ENCODE peak calls at places on chromosomes 5 and 9, in five cellular contexts. J is neural crest cell, U is thoracic aorta, V is WERI-Rb-1, N is HFF-Myc. R is an unnamed sample.

GRCh38 chr5:54651482-54652076 is 134.0 kb downstream of the SNX18 start:
- DNase-seq in J (no peak), U (peak), V (no peak), N (no peak), R (peak)

GRCh38 chr5:125826214-125826613 is 597.0 kb upstream of the GRAMD2B start:
- DNase-seq in J (no peak), U (no peak), V (no peak), N (no peak), R (no peak)

GRCh38 chr9:129412814-129413536 is 207.9 kb downstream of the C9orf50 start:
- DNase-seq in J (no peak), U (peak), V (peak), N (no peak), R (peak)

GRCh38 chr5:61167382-61167781 is 5.1 kb upstream of the SMIM15 start:
- DNase-seq in J (no peak), U (no peak), V (peak), N (no peak), R (no peak)

GRCh38 chr9:127875306-127875966 is 2.0 kb downstream of the AK1 start:
- DNase-seq in J (no peak), U (no peak), V (no peak), N (no peak), R (no peak)

GRCh38 chr5:33994845-33995244 is 10.4 kb upstream of the SLC45A2 start:
- DNase-seq in J (no peak), U (no peak), V (no peak), N (no peak), R (no peak)

GRCh38 chr5:39665328-39665727 is 240.5 kb upstream of the DAB2 start:
- DNase-seq in J (no peak), U (no peak), V (no peak), N (no peak), R (no peak)

GRCh38 chr5:78005021-78005785 is 229.1 kb upstream of the TBCA start:
- DNase-seq in J (no peak), U (no peak), V (no peak), N (no peak), R (no peak)

GRCh38 chr5:116574682-116575634 is at the start of gene SEMA6A:
- DNase-seq in J (peak), U (peak), V (peak), N (peak), R (peak)

GRCh38 chr5:168165221-168165965 is 126.1 kb upstream of the WWC1 start:
- DNase-seq in J (no peak), U (no peak), V (no peak), N (no peak), R (no peak)

GRCh38 chr5:102911973-102912372 is 156.9 kb downstream of the PAM start:
- DNase-seq in J (no peak), U (no peak), V (no peak), N (peak), R (no peak)

GRCh38 chr5:146762830-146763229 is 115.7 kb downstream of the PPP2R2B start:
- DNase-seq in J (no peak), U (no peak), V (no peak), N (no peak), R (no peak)

GRCh38 chr9:38038307-38039089 is 30.5 kb downstream of the SHB start:
- DNase-seq in J (no peak), U (no peak), V (no peak), N (no peak), R (no peak)

GRCh38 chr5:94847726-94848125 is 229.3 kb downstream of the SLF1 start:
- DNase-seq in J (no peak), U (no peak), V (no peak), N (no peak), R (no peak)

GRCh38 chr9:38683336-38683735 is 36.6 kb downstream of the FAM240B start:
- DNase-seq in J (no peak), U (no peak), V (no peak), N (no peak), R (no peak)

GRCh38 chr5:10724799-10725507 is 36.1 kb downstream of the DAP start:
- DNase-seq in J (no peak), U (no peak), V (peak), N (peak), R (peak)
- TF ChIP-seq CTCF in J (no peak), U (peak), V (peak), N (peak), R (peak)

GRCh38 chr9:106404137-106404536 is 458.8 kb upstream of the ZNF462 start:
- DNase-seq in J (no peak), U (no peak), V (no peak), N (no peak), R (no peak)
- TF ChIP-seq CTCF in J (no peak), U (no peak), V (no peak), N (no peak), R (no peak)

GRCh38 chr9:1460143-1460769 is 410.1 kb downstream of the DMRT2 start:
- DNase-seq in J (no peak), U (no peak), V (peak), N (no peak), R (no peak)
- TF ChIP-seq CTCF in J (peak), U (no peak), V (peak), N (peak), R (peak)

DNA sequence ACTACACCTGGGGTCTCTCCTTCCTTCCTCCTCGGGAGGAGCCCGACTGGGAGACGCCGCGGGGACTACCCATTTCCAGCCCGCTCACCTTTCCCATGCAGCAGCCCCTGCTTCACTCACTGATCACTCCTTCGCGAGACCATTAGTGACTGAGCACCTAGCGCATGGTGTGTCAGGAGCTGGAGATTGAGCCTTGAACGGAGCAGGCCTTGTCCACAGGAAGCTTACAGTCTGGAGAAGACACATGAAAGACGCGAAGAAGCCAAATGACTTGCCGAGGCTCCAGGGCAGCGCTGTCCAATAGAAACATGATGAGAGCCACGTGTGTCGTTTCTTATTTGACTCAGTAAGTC is 283 bp upstream of the CFAP90 start:
- DNase-seq in J (no peak), U (no peak), V (no peak), N (no peak), R (no peak)
- TF ChIP-seq CTCF in J (no peak), U (no peak), V (no peak), N (no peak), R (no peak)

DNA sequence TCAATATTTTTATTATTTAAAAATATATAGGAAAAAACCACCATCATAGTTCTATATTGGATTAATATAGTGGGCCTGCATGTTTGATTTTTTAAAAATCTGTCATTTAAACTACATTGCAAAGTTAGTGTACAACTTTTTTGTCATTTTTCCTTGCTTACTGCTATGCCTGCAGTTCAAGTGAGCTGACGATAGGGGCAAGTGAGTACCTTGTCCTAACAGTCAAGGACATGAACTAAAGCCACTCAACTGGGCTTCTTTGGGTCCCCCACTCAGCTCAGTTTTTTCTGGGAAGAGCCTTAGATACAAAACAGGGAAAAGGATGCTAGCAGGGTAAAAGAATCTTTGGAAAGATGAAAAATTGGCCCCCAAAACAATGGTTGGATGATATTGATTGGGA is 269.9 kb downstream of the MAN2A1 start:
- DNase-seq in J (no peak), U (no peak), V (no peak), N (no peak), R (no peak)
- TF ChIP-seq CTCF in J (peak), U (no peak), V (no peak), N (no peak), R (no peak)

DNA sequence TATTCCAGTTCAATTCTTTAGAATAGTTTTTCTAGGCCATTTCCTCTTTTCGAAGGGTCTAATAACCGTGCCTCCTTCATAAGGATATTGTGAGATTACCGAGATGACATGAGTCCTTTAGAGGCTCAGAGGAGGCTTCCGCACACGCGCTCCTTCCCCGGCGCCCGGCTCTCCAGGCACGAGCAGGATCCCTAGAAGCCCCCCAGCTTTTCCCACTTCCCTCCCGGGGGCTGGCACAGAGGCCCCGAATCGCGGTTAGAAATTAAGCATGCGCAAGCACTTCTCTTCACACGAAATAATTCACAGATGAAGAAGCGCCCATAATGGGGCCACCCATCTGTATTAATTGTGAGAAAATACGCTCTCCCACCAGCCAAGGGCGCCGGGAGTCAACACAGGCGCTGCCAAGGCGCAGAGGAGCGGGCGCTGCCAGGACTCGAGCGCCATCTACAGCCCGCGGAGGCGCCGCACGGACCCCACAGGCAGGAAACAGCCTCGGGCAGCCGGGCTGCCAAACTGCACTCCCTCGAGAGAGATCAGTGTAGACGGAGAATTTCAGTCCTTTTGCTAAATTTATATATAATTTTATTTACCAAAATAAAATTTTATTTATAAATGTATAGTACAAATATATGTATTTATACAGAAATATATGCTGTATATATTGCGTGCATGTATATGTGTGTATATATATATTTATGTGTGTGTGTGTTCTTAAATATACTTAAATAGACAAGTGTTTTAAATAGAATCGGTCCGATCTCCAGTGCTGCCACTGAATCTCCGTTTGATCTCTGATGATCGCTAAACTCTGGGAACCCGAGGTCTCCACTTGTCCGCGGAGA is 258.1 kb upstream of the NFIL3 start:
- DNase-seq in J (peak), U (no peak), V (peak), N (no peak), R (peak)
- TF ChIP-seq CTCF in J (peak), U (peak), V (peak), N (peak), R (peak)